ENCODE peak calls at places on chromosomes 16 and 17, in nine cellular contexts. G is astrocyte of the spinal cord; K is H7; N is brain microvascular endothelial cell; T is tibial artery; M is GM12865; O is CD8-positive, alpha-beta T cell; A is neuronal stem cell; V is SJCRH30. Z is an unnamed sample.
A peak's percentile ranks its signal among the peaks of the same experiment; 100 is the strongest.

GRCh38 chr16:19898924-19899604 is 14.4 kb upstream of the GPRC5B start:
- DNase-seq in O (no peak), V (peak; percentile 46), K (peak; percentile 79), T (peak; percentile 53), M (peak; percentile 63), A (peak; percentile 69), N (peak; percentile 63), G (peak; percentile 47), Z (peak; percentile 32)

GRCh38 chr16:82993874-82994375 is 367.2 kb downstream of the CDH13 start:
- DNase-seq in T (no peak), A (no peak), M (no peak), G (no peak), V (peak; percentile 37), N (no peak), O (no peak), K (no peak), Z (no peak)

GRCh38 chr16:68790130-68790761 is 53.1 kb upstream of the TANGO6 start:
- DNase-seq in T (no peak), G (peak; percentile 88), V (peak; percentile 80), K (peak; percentile 35), M (no peak), O (no peak), A (no peak), N (peak; percentile 82), Z (peak; percentile 51)

GRCh38 chr17:4566785-4567184 is 6.4 kb upstream of the GGT6 start:
- DNase-seq in T (no peak), O (no peak), K (peak; percentile 90), A (peak; percentile 58), M (peak; percentile 63), N (peak; percentile 32), V (peak; percentile 41), G (peak; percentile 32), Z (peak; percentile 49)

GRCh38 chr17:80168371-80168770 is 1.5 kb upstream of the CARD14 start:
- DNase-seq in V (peak; percentile 48), O (no peak), K (no peak), N (no peak), A (no peak), G (no peak), T (no peak), M (no peak), Z (no peak)

GRCh38 chr16:12215302-12216105 is 239.0 kb downstream of the SNX29 start:
- DNase-seq in O (no peak), N (no peak), G (no peak), K (peak; percentile 61), T (no peak), V (peak; percentile 19), A (peak; percentile 24), M (no peak), Z (no peak)

GRCh38 chr17:20291853-20292252 is 175.5 kb downstream of the LGALS9B start:
- DNase-seq in N (no peak), O (no peak), G (no peak), A (no peak), K (no peak), M (no peak), T (no peak), V (no peak), Z (no peak)

GRCh38 chr16:49181812-49182211 is 99.8 kb downstream of the CBLN1 start:
- DNase-seq in T (no peak), A (no peak), K (no peak), M (no peak), O (no peak), N (no peak), G (no peak), V (peak; percentile 12), Z (no peak)

GRCh38 chr16:75702247-75702646 is 986 bp upstream of the DUXB start:
- DNase-seq in V (no peak), G (no peak), T (no peak), N (no peak), A (no peak), K (no peak), O (no peak), M (no peak), Z (no peak)

GRCh38 chr16:7548796-7549318 is 216.2 kb downstream of the RBFOX1 start:
- DNase-seq in T (no peak), G (no peak), M (no peak), A (no peak), N (no peak), V (no peak), O (no peak), K (no peak), Z (no peak)

GRCh38 chr16:20084624-20085226 is 11.0 kb upstream of the GPR139 start:
- DNase-seq in O (no peak), M (no peak), K (no peak), T (no peak), G (no peak), N (no peak), V (no peak), A (no peak), Z (no peak)

GRCh38 chr17:65092262-65092661 is 35.7 kb upstream of the GNA13 start:
- DNase-seq in G (no peak), A (no peak), O (no peak), T (no peak), M (no peak), N (no peak), K (no peak), V (no peak), Z (no peak)

GRCh38 chr16:84566580-84567244 is 51.2 kb downstream of the COTL1 start:
- DNase-seq in V (no peak), A (no peak), K (peak; percentile 69), N (no peak), T (no peak), O (no peak), G (no peak), M (no peak), Z (no peak)

GRCh38 chr16:24729967-24730815 is 740 bp downstream of the TNRC6A start:
- DNase-seq in V (peak; percentile 10), T (no peak), G (peak; percentile 28), N (peak; percentile 9), O (peak; percentile 28), K (peak; percentile 88), A (peak; percentile 20), M (peak; percentile 38), Z (peak; percentile 76)

GRCh38 chr17:2412561-2413021 is 11.7 kb upstream of the MNT start:
- DNase-seq in K (peak; percentile 76), A (no peak), M (no peak), V (no peak), T (peak; percentile 41), N (no peak), O (no peak), G (peak; percentile 54), Z (peak; percentile 82)

DNA sequence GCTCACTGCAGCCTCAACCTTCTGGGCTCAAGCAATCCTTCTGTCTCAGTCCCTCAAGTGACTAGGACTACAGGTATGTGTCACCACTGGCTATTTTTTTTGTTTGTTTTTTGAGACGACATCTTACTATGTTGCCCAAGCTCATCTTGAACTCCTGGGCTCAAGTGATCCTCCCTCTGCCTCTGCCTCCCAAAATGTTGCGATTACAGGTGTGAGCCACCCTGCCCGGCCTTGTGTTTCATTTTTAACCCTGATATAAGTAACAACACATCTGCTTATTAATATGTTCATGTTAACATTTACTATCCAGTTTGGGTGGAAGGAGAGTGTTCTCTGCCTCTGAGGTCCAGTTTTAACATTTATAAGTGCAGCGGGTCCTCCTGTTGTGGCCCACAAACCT is 3.1 kb downstream of the FAM20A start:
- DNase-seq in V (no peak), M (no peak), G (no peak), O (no peak), A (no peak), K (no peak), N (no peak), T (no peak), Z (no peak)
- H3K4me3 ChIP-seq in V (no peak overlapping the region), M (no peak overlapping the region), G (no peak overlapping the region), O (no peak overlapping the region), A (no peak overlapping the region), K (peak overlapping the region; percentile 80), N (no peak overlapping the region), T (no peak overlapping the region), Z (no peak overlapping the region)

GRCh38 chr16:16067127-16067526 is 117.7 kb downstream of the ABCC1 start:
- DNase-seq in V (no peak), O (no peak), G (peak; percentile 16), A (no peak), M (no peak), K (no peak), T (peak; percentile 59), N (no peak), Z (no peak)

GRCh38 chr16:16063685-16064084 is 114.3 kb downstream of the ABCC1 start:
- DNase-seq in T (no peak), O (no peak), K (no peak), G (no peak), M (peak; percentile 10), N (no peak), V (no peak), A (no peak), Z (no peak)

GRCh38 chr16:16059895-16060590 is 110.6 kb downstream of the ABCC1 start:
- DNase-seq in V (no peak), N (no peak), M (no peak), K (no peak), A (no peak), O (no peak), G (no peak), T (no peak), Z (peak; percentile 89)

GRCh38 chr16:16064874-16065384 is 115.5 kb downstream of the ABCC1 start:
- DNase-seq in K (no peak), G (no peak), M (no peak), N (no peak), V (no peak), O (no peak), A (no peak), T (no peak), Z (no peak)

GRCh38 chr16:16062023-16062932 is 112.9 kb downstream of the ABCC1 start:
- DNase-seq in K (peak; percentile 32), T (no peak), O (no peak), V (no peak), N (no peak), A (no peak), M (peak; percentile 11), G (no peak), Z (peak; percentile 31)
- H3K4me3 ChIP-seq in K (no peak overlapping the region), T (no peak overlapping the region), O (no peak overlapping the region), V (no peak overlapping the region), N (no peak overlapping the region), A (no peak overlapping the region), M (no peak overlapping the region), G (no peak overlapping the region), Z (no peak overlapping the region)

GRCh38 chr16:89319883-89320716 is 102.6 kb downstream of the ZNF778 start:
- DNase-seq in V (peak; percentile 81), G (peak; percentile 89), O (no peak), A (no peak), T (no peak), M (peak; percentile 46), N (peak; percentile 77), K (no peak), Z (peak; percentile 73)
- H3K4me3 ChIP-seq in V (peak overlapping the region; percentile 5), G (peak overlapping the region; percentile 6), O (no peak overlapping the region), A (no peak overlapping the region), T (peak overlapping the region; percentile 35), M (no peak overlapping the region), N (peak overlapping the region; percentile 26), K (no peak overlapping the region), Z (no peak overlapping the region)

DNA sequence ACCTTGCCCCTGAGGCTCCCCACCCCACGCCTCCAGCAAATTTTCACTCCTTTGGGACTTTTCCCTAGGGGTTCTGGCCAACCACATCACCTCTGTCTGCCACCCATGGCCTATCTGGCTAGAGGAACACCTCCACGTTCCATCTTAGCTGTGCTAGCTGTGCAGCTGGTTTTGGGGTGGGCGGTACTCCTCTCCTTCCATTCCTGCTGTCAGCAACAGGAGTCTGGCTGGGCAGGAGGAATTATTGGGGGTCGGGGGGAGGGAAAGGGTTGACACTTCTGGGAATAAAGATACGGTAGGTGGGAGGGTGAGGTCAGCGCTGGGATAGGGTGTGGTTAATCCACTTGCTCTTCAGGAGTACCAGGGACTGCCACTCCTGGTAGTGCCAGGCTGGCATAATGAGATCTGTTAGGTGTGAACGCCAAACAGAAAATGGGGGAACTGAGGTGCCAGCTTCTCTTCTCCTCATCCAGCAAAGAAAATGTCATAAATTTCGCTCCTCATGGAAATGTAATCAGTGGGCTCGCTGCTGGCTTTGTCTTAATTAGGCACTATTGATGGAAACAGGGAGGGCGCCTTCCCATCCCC is 1.2 kb upstream of the DNAH2 start:
- DNase-seq in T (no peak), M (no peak), G (no peak), N (no peak), O (no peak), A (no peak), V (no peak), K (no peak), Z (no peak)
- H3K4me3 ChIP-seq in T (peak overlapping the region; percentile 56), M (no peak overlapping the region), G (peak overlapping the region; percentile 62), N (peak overlapping the region; percentile 67), O (no peak overlapping the region), A (peak overlapping the region; percentile 72), V (peak overlapping the region; percentile 70), K (peak overlapping the region; percentile 67), Z (peak overlapping the region; percentile 72)

Z was measured in pancreas.